ENCODE peak calls at places on chromosomes 12 and 14, in five cellular contexts. U is adipocyte, X is tibial nerve, M is NCI-H2081, A is HEK293T. N is an unnamed sample.
A peak's percentile ranks its signal among the peaks of the same experiment; 100 is the strongest.

GRCh38 chr14:60863251-60863650 is 117.6 kb downstream of the TRMT5 start:
- DNase-seq in A (no peak), M (no peak), X (no peak), U (no peak), N (no peak)

GRCh38 chr12:48058771-48059170 is 47.1 kb downstream of the SENP1 start:
- DNase-seq in U (no peak), X (no peak), A (no peak), M (no peak), N (no peak)

GRCh38 chr12:65278576-65279386 is at the start of gene MSRB3:
- DNase-seq in M (no peak), A (peak; percentile 75), X (peak; percentile 40), U (peak; percentile 94), N (peak; percentile 62)

GRCh38 chr14:97723834-97724770 is 926.9 kb downstream of the VRK1 start:
- DNase-seq in M (no peak), X (no peak), A (no peak), U (no peak), N (no peak)

GRCh38 chr12:27866382-27867101 is 86.5 kb upstream of the MANSC4 start:
- DNase-seq in U (peak; percentile 59), M (no peak), X (no peak), A (no peak), N (no peak)

GRCh38 chr14:99320105-99320572 is 48.1 kb upstream of the BCL11B start:
- DNase-seq in U (peak; percentile 19), X (no peak), A (peak; percentile 88), M (peak; percentile 37), N (peak; percentile 77)

GRCh38 chr12:116690016-116690709 is 47.7 kb downstream of the SPRING1 start:
- DNase-seq in A (no peak), M (no peak), U (no peak), X (no peak), N (peak; percentile 73)

GRCh38 chr12:71710276-71711125 is 24.6 kb downstream of the TMEM19 start:
- DNase-seq in U (peak; percentile 70), X (no peak), A (no peak), M (no peak), N (no peak)

GRCh38 chr14:91329615-91330014 is 85.1 kb upstream of the GPR68 start:
- DNase-seq in A (no peak), M (no peak), X (no peak), U (no peak), N (no peak)

GRCh38 chr14:68682166-68683103 is 110.4 kb downstream of the ZFP36L1 start:
- DNase-seq in M (no peak), A (no peak), U (peak; percentile 95), X (no peak), N (no peak)

GRCh38 chr14:45249847-45250575 is 3.0 kb downstream of the MIS18BP1 start:
- DNase-seq in M (no peak), A (no peak), U (peak; percentile 75), X (no peak), N (no peak)

GRCh38 chr12:43912851-43913250 is 77.0 kb downstream of the TMEM117 start:
- DNase-seq in M (no peak), X (no peak), U (peak; percentile 77), A (no peak), N (no peak)

GRCh38 chr14:99581371-99581770 is 22.6 kb downstream of the CCDC85C start:
- DNase-seq in A (no peak), M (no peak), X (no peak), U (no peak), N (no peak)

GRCh38 chr12:91603060-91603459 is 420.4 kb upstream of the DCN start:
- DNase-seq in A (no peak), U (no peak), M (no peak), X (no peak), N (no peak)

GRCh38 chr14:100657780-100658513 is 68.7 kb upstream of the DLK1 start:
- DNase-seq in X (no peak), A (no peak), M (no peak), U (no peak), N (no peak)

GRCh38 chr12:57278465-57279453 is 27.8 kb upstream of the STAC3 start:
- DNase-seq in X (no peak), U (no peak), M (no peak), A (no peak), N (no peak)

GRCh38 chr12:128644664-128645296 is 179.0 kb downstream of the SLC15A4 start:
- DNase-seq in X (no peak), M (no peak), A (peak; percentile 46), U (peak; percentile 2), N (peak; percentile 80)

GRCh38 chr14:81265641-81266169 is 44.9 kb upstream of the GTF2A1 start:
- DNase-seq in X (no peak), U (no peak), A (no peak), M (no peak), N (no peak)

GRCh38 chr12:124386059-124386458 is 91.2 kb downstream of the RFLNA start:
- DNase-seq in X (no peak), M (no peak), U (no peak), A (no peak), N (no peak)

GRCh38 chr12:112937741-112938719 is at the start of gene OAS3:
- DNase-seq in X (peak; percentile 72), U (peak; percentile 75), M (peak; percentile 27), A (peak; percentile 31), N (peak; percentile 25)

GRCh38 chr14:75279153-75279738 is 618 bp downstream of the FOS start:
- DNase-seq in U (peak; percentile 70), M (peak; percentile 8), X (peak; percentile 68), A (peak; percentile 32), N (peak; percentile 31)

GRCh38 chr12:28209782-28210181 is 19.5 kb downstream of the CCDC91 start:
- DNase-seq in X (no peak), A (no peak), M (no peak), U (no peak), N (no peak)

GRCh38 chr12:4621511-4621910 is 27.3 kb downstream of the AKAP3 start:
- DNase-seq in X (no peak), A (no peak), U (no peak), M (no peak), N (no peak)

GRCh38 chr12:45725631-45726593 is 3.6 kb upstream of the ARID2 start:
- DNase-seq in U (peak; percentile 82), M (peak; percentile 14), X (no peak), A (peak; percentile 18), N (peak; percentile 17)

GRCh38 chr12:67645571-67645970 is 3.0 kb upstream of the DYRK2 start:
- DNase-seq in A (no peak), X (no peak), U (peak; percentile 89), M (no peak), N (no peak)

GRCh38 chr12:6507102-6507998 is 13.4 kb downstream of the NCAPD2 start:
- DNase-seq in A (no peak), U (peak; percentile 33), M (no peak), X (no peak), N (no peak)

GRCh38 chr12:122946690-122947271 is 19.5 kb downstream of the ABCB9 start:
- DNase-seq in U (peak; percentile 97), M (no peak), A (peak; percentile 34), X (peak; percentile 72), N (peak; percentile 67)

GRCh38 chr14:33393895-33394405 is 455.3 kb downstream of the NPAS3 start:
- DNase-seq in A (no peak), M (no peak), U (no peak), X (no peak), N (no peak)

N was measured in WERI-Rb-1.